ENCODE peak calls at places on chromosome 12, in five cellular contexts. X is RWPE2, A is gastrocnemius medialis, J is GM23338, V is caudate nucleus. D is an unnamed sample.

GRCh38 chr12:49548822-49549648 is 10.2 kb downstream of the KCNH3 start:
- DNase-seq in X (no peak), A (no peak), J (peak; percentile 73), V (no peak), D (no peak)

GRCh38 chr12:65648461-65648860 is 175.8 kb upstream of the HMGA2 start:
- DNase-seq in X (no peak), A (no peak), J (no peak), V (no peak), D (no peak)

GRCh38 chr12:116495260-116495659 is 63.9 kb upstream of the MAP1LC3B2 start:
- DNase-seq in X (no peak), A (peak; percentile 25), J (no peak), V (no peak), D (no peak)

GRCh38 chr12:61706783-61707182 is 553.4 kb upstream of the USP15 start:
- DNase-seq in X (no peak), A (no peak), J (no peak), V (no peak), D (no peak)

GRCh38 chr12:34126239-34126641 is 103.9 kb downstream of the ALG10 start:
- DNase-seq in X (no peak), A (no peak), J (no peak), V (no peak), D (no peak)

GRCh38 chr12:109475993-109476806 is 900 bp downstream of the KCTD10 start:
- DNase-seq in X (no peak), A (no peak), J (peak; percentile 55), V (no peak), D (no peak)

GRCh38 chr12:92186038-92186470 is 40.4 kb upstream of the BTG1 start:
- DNase-seq in X (no peak), A (no peak), J (no peak), V (no peak), D (no peak)

GRCh38 chr12:126998747-126999285 is 1268.2 kb upstream of the TMEM132C start:
- DNase-seq in X (no peak), A (no peak), J (no peak), V (no peak), D (no peak)

GRCh38 chr12:130818381-130819247 is 20.4 kb downstream of the STX2 start:
- DNase-seq in X (no peak), A (no peak), J (peak; percentile 84), V (peak; percentile 59), D (peak; percentile 69)

DNA sequence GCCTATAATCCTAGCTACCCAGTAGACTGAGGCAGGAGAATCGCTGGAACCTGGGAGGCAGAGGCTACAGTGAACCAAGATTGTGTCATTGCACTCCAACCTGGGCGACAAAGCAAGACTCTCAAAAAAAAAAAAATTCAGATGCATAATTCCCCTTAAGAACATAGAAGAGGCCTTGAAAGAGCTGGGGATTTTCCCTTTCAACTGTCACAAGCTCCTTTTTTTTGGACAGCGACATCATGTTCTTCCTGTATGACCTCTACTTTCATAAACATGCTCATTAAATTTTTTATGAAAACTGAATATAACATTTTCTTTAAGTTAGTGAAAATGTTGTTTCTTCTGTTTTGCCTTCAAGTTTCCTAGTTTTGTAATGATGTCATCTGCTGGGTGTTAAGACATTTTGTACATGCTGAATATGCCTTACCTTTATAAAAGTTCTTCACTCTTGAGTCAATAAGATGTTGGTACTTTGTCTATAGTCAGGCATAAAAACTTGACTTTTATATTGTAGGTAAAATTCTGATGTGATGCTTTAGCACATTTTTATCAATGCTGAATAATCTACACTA is 76.0 kb downstream of the PTHLH start:
- DNase-seq in X (no peak), A (no peak), J (no peak), V (no peak), D (no peak)
- H3K27ac ChIP-seq in X (no peak overlapping the region), A (no peak overlapping the region), J (no peak overlapping the region), V (no peak overlapping the region), D (no peak overlapping the region)

GRCh38 chr12:27178251-27178650 is 65.8 kb upstream of the STK38L start:
- DNase-seq in X (no peak), A (no peak), J (no peak), V (no peak), D (no peak)

GRCh38 chr12:27177716-27178115 is 66.4 kb upstream of the STK38L start:
- DNase-seq in X (no peak), A (no peak), J (no peak), V (no peak), D (no peak)

GRCh38 chr12:27180862-27181261 is 63.2 kb upstream of the STK38L start:
- DNase-seq in X (no peak), A (no peak), J (no peak), V (no peak), D (no peak)

GRCh38 chr12:27179399-27180214 is 64.5 kb upstream of the STK38L start:
- DNase-seq in X (no peak), A (no peak), J (no peak), V (no peak), D (no peak)

GRCh38 chr12:27178723-27179398 is 65.2 kb upstream of the STK38L start:
- DNase-seq in X (no peak), A (no peak), J (no peak), V (no peak), D (no peak)
- H3K27ac ChIP-seq in X (peak overlapping the region; percentile 84), A (no peak overlapping the region), J (no peak overlapping the region), V (no peak overlapping the region), D (no peak overlapping the region)

DNA sequence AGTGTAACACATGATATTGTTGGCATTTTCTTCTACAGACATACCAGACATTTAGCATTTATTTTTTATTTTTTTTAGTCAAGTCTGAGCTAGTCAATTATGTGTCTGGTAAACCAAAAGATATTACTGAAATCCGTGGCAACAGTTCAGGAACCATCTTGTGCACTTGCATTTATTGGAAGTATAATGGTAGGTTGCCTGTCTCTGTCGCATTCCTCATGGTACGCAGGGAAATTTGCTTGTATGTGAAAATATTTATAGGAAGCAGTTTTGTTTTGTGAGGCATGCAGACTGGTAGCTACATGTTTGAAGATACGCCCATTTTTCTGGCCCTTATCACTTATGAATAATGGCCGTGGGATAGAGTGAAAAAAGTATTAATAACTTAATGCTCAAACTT is 186.1 kb upstream of the SLC38A2 start:
- DNase-seq in X (no peak), A (no peak), J (no peak), V (no peak), D (no peak)
- H3K27ac ChIP-seq in X (peak overlapping the region; percentile 98), A (peak overlapping the region; percentile 80), J (no peak overlapping the region), V (no peak overlapping the region), D (no peak overlapping the region)

GRCh38 chr12:26149963-26150362 is 25.1 kb upstream of the BHLHE41 start:
- DNase-seq in X (no peak), A (no peak), J (no peak), V (no peak), D (no peak)
- H3K27ac ChIP-seq in X (no peak overlapping the region), A (no peak overlapping the region), J (no peak overlapping the region), V (no peak overlapping the region), D (no peak overlapping the region)

GRCh38 chr12:96421014-96421413 is 20.8 kb upstream of the CDK17 start:
- DNase-seq in X (no peak), A (no peak), J (no peak), V (no peak), D (no peak)
- H3K27ac ChIP-seq in X (peak overlapping the region; percentile 5), A (peak overlapping the region; percentile 28), J (no peak overlapping the region), V (no peak overlapping the region), D (no peak overlapping the region)

GRCh38 chr12:3141339-3142321 is 64.5 kb downstream of the TSPAN9 start:
- DNase-seq in X (no peak), A (no peak), J (peak; percentile 77), V (no peak), D (no peak)
- H3K27ac ChIP-seq in X (no peak overlapping the region), A (no peak overlapping the region), J (no peak overlapping the region), V (no peak overlapping the region), D (no peak overlapping the region)

GRCh38 chr12:108302034-108302433 is 37.1 kb downstream of the CMKLR1 start:
- DNase-seq in X (no peak), A (no peak), J (no peak), V (no peak), D (no peak)
- H3K27ac ChIP-seq in X (no peak overlapping the region), A (no peak overlapping the region), J (no peak overlapping the region), V (no peak overlapping the region), D (no peak overlapping the region)

DNA sequence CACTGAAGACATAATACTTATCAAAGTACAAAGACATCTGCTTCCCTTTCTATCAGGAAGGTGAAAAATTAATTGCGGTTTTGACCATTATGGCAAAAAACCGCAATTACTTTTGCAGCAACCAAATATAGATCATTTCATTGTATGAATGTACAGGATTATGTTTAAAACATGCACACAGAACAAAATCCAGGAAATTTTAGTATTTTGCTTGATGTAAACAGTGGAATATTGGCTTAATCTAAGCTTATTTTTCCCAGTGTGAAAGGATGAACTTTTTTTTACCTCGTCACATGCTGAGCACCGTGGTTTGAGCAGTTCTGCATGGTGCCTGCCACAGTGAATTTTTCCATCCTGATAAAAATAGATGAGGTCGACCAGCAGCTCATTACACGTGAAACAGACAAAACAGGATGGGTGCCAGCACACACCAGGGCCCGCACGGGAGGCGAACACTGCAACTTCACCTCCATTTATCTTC is 121.2 kb downstream of the PRICKLE1 start:
- DNase-seq in X (no peak), A (no peak), J (no peak), V (no peak), D (no peak)
- H3K27ac ChIP-seq in X (no peak overlapping the region), A (no peak overlapping the region), J (no peak overlapping the region), V (no peak overlapping the region), D (no peak overlapping the region)

DNA sequence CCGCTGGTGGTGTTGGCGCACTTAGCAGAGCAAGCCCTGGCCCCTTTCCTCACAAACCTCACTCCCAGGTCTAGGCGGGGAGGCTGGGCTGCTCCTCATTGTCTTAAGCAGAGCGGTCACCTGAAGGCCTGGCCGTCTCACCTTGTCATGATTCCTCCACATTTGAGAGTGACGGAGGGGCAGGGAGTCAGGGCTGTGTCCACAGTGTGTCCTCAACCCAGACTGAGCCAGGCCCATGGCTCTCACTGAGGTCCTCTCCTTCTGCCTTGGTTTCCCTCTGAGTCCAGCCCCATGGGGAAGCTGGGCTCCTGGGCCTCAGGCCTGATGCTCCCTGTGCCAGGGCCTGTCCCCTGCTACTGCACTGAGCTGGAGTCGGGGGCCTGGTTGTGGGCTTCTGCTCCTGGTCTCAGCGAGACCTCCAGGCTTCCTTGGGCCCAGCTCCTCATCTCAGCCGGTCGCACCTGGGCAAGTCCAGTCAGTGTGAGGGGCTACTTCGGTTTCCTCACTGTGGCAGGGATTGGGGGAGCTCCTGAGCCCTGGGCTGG is 44.9 kb downstream of the KRT80 start:
- DNase-seq in X (no peak), A (no peak), J (no peak), V (no peak), D (no peak)
- H3K27ac ChIP-seq in X (peak overlapping the region; percentile 100), A (peak overlapping the region; percentile 80), J (no peak overlapping the region), V (peak overlapping the region; percentile 79), D (no peak overlapping the region)